ENCODE peak calls at places on chromosomes 5 and 9, in five cellular contexts. J is skeletal muscle cell, N is A549, X is ovary, L is suprapubic skin. P is an unnamed sample.

GRCh38 chr5:125134216-125135081 is 388.0 kb upstream of the ZNF608 start:
- DNase-seq in J (peak; percentile 81), N (peak; percentile 51), X (no peak), L (no peak), P (peak; percentile 57)

GRCh38 chr9:1995084-1995483 is 20.1 kb upstream of the SMARCA2 start:
- DNase-seq in J (no peak), N (no peak), X (no peak), L (no peak), P (no peak)

GRCh38 chr5:154756203-154756870 is 1.2 kb downstream of the LARP1 start:
- DNase-seq in J (no peak), N (peak; percentile 63), X (peak; percentile 69), L (peak; percentile 81), P (no peak)

GRCh38 chr5:83512051-83512745 is 40.7 kb downstream of the VCAN start:
- DNase-seq in J (no peak), N (no peak), X (no peak), L (no peak), P (peak; percentile 86)

GRCh38 chr9:93306579-93307091 is 122.7 kb downstream of the WNK2 start:
- DNase-seq in J (no peak), N (no peak), X (no peak), L (no peak), P (no peak)

GRCh38 chr5:98096155-98096554 is 677.3 kb upstream of the RGMB start:
- DNase-seq in J (peak; percentile 60), N (no peak), X (no peak), L (no peak), P (peak; percentile 4)

GRCh38 chr5:8005416-8005815 is 136.5 kb downstream of the MTRR start:
- DNase-seq in J (no peak), N (no peak), X (no peak), L (no peak), P (no peak)

GRCh38 chr9:975740-976257 is 656 bp upstream of the DMRT3 start:
- DNase-seq in J (no peak), N (no peak), X (no peak), L (no peak), P (no peak)

GRCh38 chr5:167614294-167615104 is 676.9 kb upstream of the WWC1 start:
- DNase-seq in J (no peak), N (no peak), X (no peak), L (no peak), P (no peak)

DNA sequence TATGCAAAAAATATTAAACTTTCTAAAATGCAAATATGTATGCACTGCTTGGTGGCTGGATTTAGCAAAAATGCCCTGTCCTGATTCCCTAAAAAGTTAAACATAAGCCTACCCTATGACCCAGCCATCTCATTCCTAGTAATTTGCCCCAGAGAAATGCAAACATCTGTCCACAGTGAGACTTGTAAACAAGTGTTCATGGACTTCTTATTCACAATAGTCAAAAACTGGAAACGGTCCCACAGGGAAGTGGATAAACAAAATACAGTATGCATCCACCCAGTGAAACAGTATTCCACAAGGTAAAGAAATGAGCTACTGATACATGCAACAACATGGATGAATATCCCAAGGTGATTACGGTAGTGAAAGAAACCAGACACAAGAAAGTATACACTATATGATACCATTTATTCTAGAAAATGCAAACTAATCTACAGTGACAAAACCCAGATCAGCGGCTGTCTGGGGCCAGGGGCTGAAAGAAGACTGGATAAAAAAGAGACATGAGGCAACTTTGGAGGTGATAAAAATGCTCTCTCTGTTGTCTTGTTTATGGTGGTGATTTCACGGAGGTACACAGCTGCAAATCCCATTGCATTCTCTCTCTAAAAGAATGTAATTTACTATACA is 277.3 kb downstream of the GLIS3 start:
- DNase-seq in J (no peak), N (peak; percentile 38), X (no peak), L (no peak), P (no peak)
- H3K4me3 ChIP-seq in J (no peak overlapping the region), N (no peak overlapping the region), X (no peak overlapping the region), L (no peak overlapping the region), P (no peak overlapping the region)

DNA sequence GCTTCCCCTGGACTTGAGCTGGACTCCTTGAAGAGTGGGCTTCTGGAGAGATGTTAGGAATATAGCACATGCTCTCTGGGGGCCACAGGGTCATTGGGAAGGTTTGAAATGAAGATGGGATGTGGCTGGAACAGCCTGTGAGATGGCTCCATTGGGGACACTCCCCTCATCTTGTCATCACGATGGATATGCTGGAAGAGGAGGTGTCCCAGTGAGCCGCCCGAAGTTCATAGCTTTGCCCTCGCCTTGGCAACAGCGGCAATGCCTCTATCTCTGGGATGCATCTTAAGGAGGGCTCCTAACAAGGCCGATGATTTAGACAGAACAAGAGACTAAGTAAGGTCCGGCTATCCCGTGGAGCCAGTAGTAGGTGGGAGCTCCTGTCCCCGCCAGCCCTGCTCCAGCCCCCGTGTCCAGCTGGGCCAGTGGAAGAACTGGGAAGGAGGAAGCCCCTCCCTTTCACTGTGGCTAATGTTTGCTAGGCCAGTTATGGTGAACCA is 23.9 kb downstream of the AMBP start:
- DNase-seq in J (no peak), N (no peak), X (no peak), L (peak; percentile 48), P (no peak)
- H3K4me3 ChIP-seq in J (no peak overlapping the region), N (no peak overlapping the region), X (no peak overlapping the region), L (no peak overlapping the region), P (no peak overlapping the region)

GRCh38 chr5:181192337-181193046 is 12.5 kb downstream of the TRIM7 start:
- DNase-seq in J (no peak), N (no peak), X (peak; percentile 50), L (no peak), P (no peak)
- H3K4me3 ChIP-seq in J (peak overlapping the region; percentile 93), N (peak overlapping the region; percentile 82), X (peak overlapping the region; percentile 79), L (peak overlapping the region; percentile 77), P (peak overlapping the region; percentile 87)

GRCh38 chr5:138849439-138849838 is 25.7 kb downstream of the LRRTM2 start:
- DNase-seq in J (no peak), N (no peak), X (no peak), L (no peak), P (no peak)

GRCh38 chr5:138841531-138841930 is 33.6 kb downstream of the LRRTM2 start:
- DNase-seq in J (no peak), N (no peak), X (no peak), L (no peak), P (no peak)

GRCh38 chr5:138840100-138840499 is 35.0 kb downstream of the LRRTM2 start:
- DNase-seq in J (no peak), N (no peak), X (no peak), L (no peak), P (no peak)

GRCh38 chr5:138844812-138845513 is 30.2 kb downstream of the LRRTM2 start:
- DNase-seq in J (peak; percentile 59), N (no peak), X (no peak), L (no peak), P (no peak)

GRCh38 chr5:138843789-138844461 is 31.2 kb downstream of the LRRTM2 start:
- DNase-seq in J (no peak), N (no peak), X (no peak), L (no peak), P (no peak)
- H3K4me3 ChIP-seq in J (no peak overlapping the region), N (no peak overlapping the region), X (no peak overlapping the region), L (no peak overlapping the region), P (no peak overlapping the region)

GRCh38 chr5:153660919-153661318 is 170.4 kb downstream of the GRIA1 start:
- DNase-seq in J (no peak), N (no peak), X (no peak), L (no peak), P (no peak)

GRCh38 chr5:153661897-153662296 is 171.4 kb downstream of the GRIA1 start:
- DNase-seq in J (no peak), N (no peak), X (no peak), L (no peak), P (no peak)

GRCh38 chr5:153659337-153659736 is 168.9 kb downstream of the GRIA1 start:
- DNase-seq in J (peak; percentile 36), N (no peak), X (no peak), L (no peak), P (no peak)

GRCh38 chr5:153658151-153658550 is 167.7 kb downstream of the GRIA1 start:
- DNase-seq in J (no peak), N (no peak), X (no peak), L (no peak), P (no peak)

DNA sequence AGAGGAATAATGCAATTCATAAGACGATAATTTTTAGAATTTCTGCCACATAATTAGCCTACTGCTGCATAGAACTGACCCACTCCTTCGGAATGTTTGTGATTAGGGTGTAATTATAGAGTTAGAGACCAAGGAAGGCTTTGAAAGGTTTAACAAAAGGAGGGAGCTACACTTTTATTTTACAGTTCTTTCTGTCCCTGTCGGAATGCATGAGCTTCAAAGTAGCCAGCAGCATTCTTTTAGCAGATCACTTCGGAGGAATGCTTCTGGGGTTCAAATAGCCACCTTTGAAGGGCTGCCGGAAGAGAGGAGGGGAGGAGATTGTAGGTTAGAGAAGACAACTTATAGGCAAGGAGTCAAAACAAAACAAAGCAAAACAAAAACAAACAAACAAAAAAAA is 168.1 kb downstream of the GRIA1 start:
- DNase-seq in J (no peak), N (no peak), X (no peak), L (no peak), P (no peak)
- H3K4me3 ChIP-seq in J (no peak overlapping the region), N (no peak overlapping the region), X (no peak overlapping the region), L (no peak overlapping the region), P (no peak overlapping the region)

GRCh38 chr5:72850113-72850512 is 33.7 kb downstream of the TNPO1 start:
- DNase-seq in J (no peak), N (no peak), X (no peak), L (no peak), P (no peak)
- H3K4me3 ChIP-seq in J (peak overlapping the region; percentile 79), N (peak overlapping the region; percentile 82), X (peak overlapping the region; percentile 80), L (peak overlapping the region; percentile 92), P (peak overlapping the region; percentile 63)

DNA sequence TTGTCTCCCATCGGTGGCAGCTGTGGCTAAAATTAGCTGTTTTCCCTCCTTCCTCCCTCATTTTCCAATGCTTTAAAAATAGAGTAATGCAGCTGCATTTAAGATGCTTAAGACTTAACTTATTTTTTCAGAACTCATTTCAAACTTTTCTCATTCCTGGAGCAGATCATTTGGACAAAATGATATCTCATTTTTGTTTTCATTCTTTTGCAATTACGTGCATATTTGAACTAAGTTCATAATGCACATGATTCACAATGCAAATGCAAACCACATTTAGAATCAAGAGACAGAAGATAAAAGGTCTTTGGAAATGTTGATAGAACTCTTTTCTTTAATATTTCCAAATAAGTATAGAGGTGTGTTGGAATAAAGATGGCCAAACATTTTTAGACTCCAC is 14.7 kb downstream of the HSPB3 start:
- DNase-seq in J (no peak), N (no peak), X (no peak), L (no peak), P (no peak)
- H3K4me3 ChIP-seq in J (no peak overlapping the region), N (no peak overlapping the region), X (peak overlapping the region; percentile 19), L (peak overlapping the region; percentile 16), P (no peak overlapping the region)

GRCh38 chr9:120713257-120714087 is 798 bp downstream of the MEGF9 start:
- DNase-seq in J (no peak), N (no peak), X (peak; percentile 60), L (no peak), P (no peak)

GRCh38 chr9:120714088-120714845 is at the start of gene MEGF9:
- DNase-seq in J (peak; percentile 91), N (peak; percentile 97), X (peak; percentile 98), L (peak; percentile 99), P (peak; percentile 58)

GRCh38 chr9:120711354-120711753 is 2.9 kb downstream of the MEGF9 start:
- DNase-seq in J (no peak), N (peak; percentile 44), X (no peak), L (no peak), P (no peak)

GRCh38 chr9:120711841-120712538 is 2.3 kb downstream of the MEGF9 start:
- DNase-seq in J (no peak), N (peak; percentile 47), X (no peak), L (no peak), P (no peak)

GRCh38 chr9:120712539-120713031 is 1.7 kb downstream of the MEGF9 start:
- DNase-seq in J (no peak), N (peak; percentile 41), X (no peak), L (no peak), P (no peak)
- H3K4me3 ChIP-seq in J (peak overlapping the region; percentile 75), N (peak overlapping the region; percentile 86), X (peak overlapping the region; percentile 4), L (peak overlapping the region; percentile 84), P (peak overlapping the region; percentile 90)